ENCODE peak calls at places on chromosomes 7 and 10, in five cellular contexts. One of them, this sample, is unnamed.

GRCh38 chr7:70353310-70353947 is 755.2 kb downstream of the AUTS2 start:
- DNase-seq in Peyer's patch: no peak
- DNase-seq in IMR-90: no peak
- DNase-seq in breast epithelium: no peak
- DNase-seq in H1: no peak
- DNase-seq in this sample: no peak

GRCh38 chr7:107035446-107035845 is 9.1 kb upstream of the PRKAR2B start:
- DNase-seq in Peyer's patch: no peak
- DNase-seq in IMR-90: peak; percentile 95
- DNase-seq in breast epithelium: no peak
- DNase-seq in H1: no peak
- DNase-seq in this sample: peak; percentile 85

GRCh38 chr7:463362-464176 is 56.1 kb downstream of the PDGFA start:
- DNase-seq in Peyer's patch: peak; percentile 32
- DNase-seq in IMR-90: no peak
- DNase-seq in breast epithelium: no peak
- DNase-seq in H1: no peak
- DNase-seq in this sample: no peak

GRCh38 chr10:119349937-119350513 is 142.7 kb downstream of the GRK5 start:
- DNase-seq in Peyer's patch: peak; percentile 19
- DNase-seq in IMR-90: no peak
- DNase-seq in breast epithelium: no peak
- DNase-seq in H1: no peak
- DNase-seq in this sample: no peak

GRCh38 chr7:66007232-66007631 is 25.2 kb upstream of the GUSB start:
- DNase-seq in Peyer's patch: no peak
- DNase-seq in IMR-90: no peak
- DNase-seq in breast epithelium: no peak
- DNase-seq in H1: no peak
- DNase-seq in this sample: no peak

GRCh38 chr10:17144757-17145156 is 15.1 kb upstream of the CUBN start:
- DNase-seq in Peyer's patch: no peak
- DNase-seq in IMR-90: peak; percentile 55
- DNase-seq in breast epithelium: no peak
- DNase-seq in H1: no peak
- DNase-seq in this sample: no peak

GRCh38 chr7:55532150-55532917 is 40.0 kb downstream of the VOPP1 start:
- DNase-seq in Peyer's patch: no peak
- DNase-seq in IMR-90: no peak
- DNase-seq in breast epithelium: no peak
- DNase-seq in H1: no peak
- DNase-seq in this sample: no peak

GRCh38 chr7:139797607-139798006 is 19.8 kb upstream of the HIPK2 start:
- DNase-seq in Peyer's patch: no peak
- DNase-seq in IMR-90: peak; percentile 26
- DNase-seq in breast epithelium: no peak
- DNase-seq in H1: no peak
- DNase-seq in this sample: no peak

GRCh38 chr10:58577394-58577793 is 64.7 kb downstream of the BICC1 start:
- DNase-seq in Peyer's patch: no peak
- DNase-seq in IMR-90: peak; percentile 80
- DNase-seq in breast epithelium: no peak
- DNase-seq in H1: no peak
- DNase-seq in this sample: no peak

GRCh38 chr7:63054191-63054661 is 944.4 kb upstream of the ZNF722 start:
- DNase-seq in Peyer's patch: no peak
- DNase-seq in IMR-90: no peak
- DNase-seq in breast epithelium: no peak
- DNase-seq in H1: no peak
- DNase-seq in this sample: no peak
- H3K4me3 ChIP-seq in Peyer's patch: no peak overlapping the region
- H3K4me3 ChIP-seq in IMR-90: no peak overlapping the region
- H3K4me3 ChIP-seq in breast epithelium: no peak overlapping the region
- H3K4me3 ChIP-seq in H1: no peak overlapping the region
- H3K4me3 ChIP-seq in this sample: no peak overlapping the region

DNA sequence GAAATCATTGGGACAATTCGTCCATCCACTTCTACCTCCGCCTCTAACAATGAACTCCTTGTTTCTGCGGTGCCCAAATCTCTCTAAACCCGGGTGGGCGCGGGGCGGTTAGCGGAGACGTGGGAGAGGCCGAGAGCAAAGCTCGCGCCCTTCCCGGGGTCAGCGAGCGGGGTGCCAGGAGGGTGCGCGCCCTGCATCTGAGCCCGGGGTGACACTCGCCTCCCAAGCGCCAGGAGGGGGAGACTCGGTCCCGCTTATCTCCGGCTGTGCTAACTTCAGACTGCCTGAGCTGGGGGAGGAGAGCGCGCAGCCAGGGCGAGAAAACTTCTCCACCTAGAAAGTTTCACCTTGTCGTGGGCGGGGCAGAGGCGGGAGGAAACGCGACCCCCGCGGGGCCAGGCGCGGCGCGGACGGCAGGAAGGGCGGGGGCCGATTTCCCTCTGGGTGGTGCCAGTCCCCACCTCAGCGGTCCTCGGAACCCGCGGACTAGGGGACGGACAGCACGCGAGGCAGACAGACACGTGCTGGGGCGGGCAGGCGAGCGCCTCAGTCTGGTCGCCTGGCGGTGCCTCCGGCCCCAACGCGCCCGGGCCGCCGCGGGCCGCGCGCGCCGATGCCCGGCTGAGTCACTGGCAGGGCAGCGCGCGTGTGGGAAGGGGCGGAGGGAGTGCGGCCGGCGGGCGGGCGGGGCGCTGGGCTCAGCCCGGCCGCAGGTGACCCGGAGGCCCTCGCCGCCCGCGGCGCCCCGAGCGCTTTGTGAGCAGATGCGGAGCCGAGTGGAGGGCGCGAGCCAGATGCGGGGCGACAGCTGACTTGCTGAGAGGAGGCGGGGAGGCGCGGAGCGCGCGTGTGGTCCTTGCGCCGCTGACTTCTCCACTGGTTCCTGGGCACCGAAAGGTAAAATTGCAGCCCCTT is at the start of gene MET:
- DNase-seq in Peyer's patch: peak; percentile 90
- DNase-seq in IMR-90: peak; percentile 72
- DNase-seq in breast epithelium: peak; percentile 73
- DNase-seq in H1: no peak
- DNase-seq in this sample: peak; percentile 96
- TF ChIP-seq CTCF in Peyer's patch: peak; percentile 73
- TF ChIP-seq CTCF in IMR-90: peak; percentile 68
- TF ChIP-seq CTCF in breast epithelium: no peak
- TF ChIP-seq CTCF in H1: peak; percentile 66
- TF ChIP-seq CTCF in this sample: peak; percentile 56

DNA sequence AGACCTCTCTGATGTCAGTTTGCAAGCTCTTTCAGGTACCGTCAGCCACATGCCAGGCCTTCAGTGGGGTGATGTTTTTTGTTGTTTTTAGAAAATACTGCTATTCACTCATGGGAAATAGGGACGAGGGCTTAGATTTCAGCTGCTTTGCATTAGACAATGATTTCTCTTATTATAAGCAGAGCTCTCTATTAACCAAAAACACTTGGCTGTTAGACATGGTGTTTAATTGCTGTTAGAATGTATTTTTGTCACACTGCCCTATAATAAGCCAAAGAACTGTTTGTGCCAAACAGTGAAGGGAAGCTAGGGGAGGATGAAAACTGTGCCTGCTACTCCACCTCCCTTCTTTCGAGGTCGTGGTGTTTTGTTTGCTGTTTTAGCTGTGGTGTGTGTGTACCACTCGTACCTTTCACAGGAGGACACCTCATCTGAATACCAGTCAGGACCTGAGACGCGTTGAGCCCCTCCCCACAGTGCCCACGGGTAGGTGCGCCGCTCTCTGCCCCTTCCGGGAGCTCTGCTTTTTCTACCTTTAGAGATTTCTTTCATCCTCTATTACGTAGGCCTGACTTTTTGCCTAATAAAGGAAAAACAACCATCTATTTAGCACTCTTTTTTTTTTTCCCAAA is 57.9 kb downstream of the CUX1 start:
- DNase-seq in Peyer's patch: no peak
- DNase-seq in IMR-90: no peak
- DNase-seq in breast epithelium: no peak
- DNase-seq in H1: no peak
- DNase-seq in this sample: no peak
- H3K4me3 ChIP-seq in Peyer's patch: no peak overlapping the region
- H3K4me3 ChIP-seq in IMR-90: no peak overlapping the region
- H3K4me3 ChIP-seq in breast epithelium: no peak overlapping the region
- H3K4me3 ChIP-seq in H1: no peak overlapping the region
- H3K4me3 ChIP-seq in this sample: no peak overlapping the region

GRCh38 chr10:101905241-101905640 is 61.6 kb upstream of the KCNIP2 start:
- DNase-seq in Peyer's patch: no peak
- DNase-seq in IMR-90: no peak
- DNase-seq in breast epithelium: no peak
- DNase-seq in H1: no peak
- DNase-seq in this sample: no peak

GRCh38 chr10:101902032-101902799 is 58.6 kb upstream of the KCNIP2 start:
- DNase-seq in Peyer's patch: no peak
- DNase-seq in IMR-90: no peak
- DNase-seq in breast epithelium: no peak
- DNase-seq in H1: no peak
- DNase-seq in this sample: no peak

GRCh38 chr10:101903827-101904520 is 60.4 kb upstream of the KCNIP2 start:
- DNase-seq in Peyer's patch: no peak
- DNase-seq in IMR-90: peak; percentile 21
- DNase-seq in breast epithelium: no peak
- DNase-seq in H1: no peak
- DNase-seq in this sample: no peak

GRCh38 chr10:101897633-101898032 is 54.0 kb upstream of the KCNIP2 start:
- DNase-seq in Peyer's patch: no peak
- DNase-seq in IMR-90: peak; percentile 75
- DNase-seq in breast epithelium: peak; percentile 54
- DNase-seq in H1: no peak
- DNase-seq in this sample: no peak

GRCh38 chr10:101901340-101901739 is 57.7 kb upstream of the KCNIP2 start:
- DNase-seq in Peyer's patch: no peak
- DNase-seq in IMR-90: no peak
- DNase-seq in breast epithelium: no peak
- DNase-seq in H1: no peak
- DNase-seq in this sample: no peak
- TF ChIP-seq CTCF in Peyer's patch: no peak
- TF ChIP-seq CTCF in IMR-90: no peak
- TF ChIP-seq CTCF in breast epithelium: no peak
- TF ChIP-seq CTCF in H1: peak; percentile 22
- TF ChIP-seq CTCF in this sample: no peak

GRCh38 chr10:124741922-124742417 is 2.2 kb downstream of the FAM53B start:
- DNase-seq in Peyer's patch: no peak
- DNase-seq in IMR-90: no peak
- DNase-seq in breast epithelium: no peak
- DNase-seq in H1: no peak
- DNase-seq in this sample: no peak
- H3K4me3 ChIP-seq in Peyer's patch: peak overlapping the region; percentile 80
- H3K4me3 ChIP-seq in IMR-90: no peak overlapping the region
- H3K4me3 ChIP-seq in breast epithelium: peak overlapping the region; percentile 86
- H3K4me3 ChIP-seq in H1: peak overlapping the region; percentile 78
- H3K4me3 ChIP-seq in this sample: no peak overlapping the region

DNA sequence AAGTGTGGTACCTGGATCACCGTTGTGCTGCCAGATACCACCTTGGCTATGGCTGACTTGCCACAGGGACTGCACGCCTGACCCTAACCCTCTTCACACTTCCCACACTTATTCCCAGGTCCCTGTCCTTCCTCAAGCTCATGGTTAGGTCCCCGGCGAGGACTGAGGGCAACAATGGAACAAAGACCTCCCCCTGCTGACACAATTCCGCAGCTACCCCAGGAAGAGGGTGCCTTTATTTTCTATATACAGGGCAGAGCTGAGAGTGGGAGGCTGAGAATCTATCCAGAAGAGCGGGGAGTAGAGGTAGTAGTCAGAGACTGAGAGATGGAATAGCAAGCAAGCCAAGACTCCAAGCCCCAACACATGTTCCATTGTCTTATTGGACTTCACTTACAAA is 118.1 kb upstream of the SEM1 start:
- DNase-seq in Peyer's patch: no peak
- DNase-seq in IMR-90: no peak
- DNase-seq in breast epithelium: no peak
- DNase-seq in H1: no peak
- DNase-seq in this sample: no peak
- TF ChIP-seq CTCF in Peyer's patch: no peak
- TF ChIP-seq CTCF in IMR-90: no peak
- TF ChIP-seq CTCF in breast epithelium: no peak
- TF ChIP-seq CTCF in H1: peak; percentile 19
- TF ChIP-seq CTCF in this sample: no peak

DNA sequence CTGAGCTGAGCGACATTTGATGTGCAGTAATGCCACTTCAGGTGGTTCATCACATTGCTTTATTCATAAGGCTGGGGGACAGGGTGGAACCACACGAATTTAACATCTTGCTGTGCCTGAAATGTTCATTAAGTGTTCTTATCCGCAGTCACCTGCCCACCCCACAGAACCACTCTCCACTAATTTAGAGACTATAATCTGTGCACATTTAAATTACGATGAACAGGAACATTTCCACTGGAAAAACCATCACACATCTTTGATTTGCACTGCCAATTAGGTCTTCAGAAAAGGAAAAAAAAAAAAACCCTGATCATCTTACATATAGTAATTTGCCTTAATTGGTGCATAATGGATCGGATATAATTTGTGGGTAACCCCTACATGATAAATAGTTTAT is 2.3 kb downstream of the CDCA7L start:
- DNase-seq in Peyer's patch: no peak
- DNase-seq in IMR-90: no peak
- DNase-seq in breast epithelium: no peak
- DNase-seq in H1: no peak
- DNase-seq in this sample: no peak
- H3K4me3 ChIP-seq in Peyer's patch: no peak overlapping the region
- H3K4me3 ChIP-seq in IMR-90: no peak overlapping the region
- H3K4me3 ChIP-seq in breast epithelium: no peak overlapping the region
- H3K4me3 ChIP-seq in H1: peak overlapping the region; percentile 83
- H3K4me3 ChIP-seq in this sample: no peak overlapping the region

DNA sequence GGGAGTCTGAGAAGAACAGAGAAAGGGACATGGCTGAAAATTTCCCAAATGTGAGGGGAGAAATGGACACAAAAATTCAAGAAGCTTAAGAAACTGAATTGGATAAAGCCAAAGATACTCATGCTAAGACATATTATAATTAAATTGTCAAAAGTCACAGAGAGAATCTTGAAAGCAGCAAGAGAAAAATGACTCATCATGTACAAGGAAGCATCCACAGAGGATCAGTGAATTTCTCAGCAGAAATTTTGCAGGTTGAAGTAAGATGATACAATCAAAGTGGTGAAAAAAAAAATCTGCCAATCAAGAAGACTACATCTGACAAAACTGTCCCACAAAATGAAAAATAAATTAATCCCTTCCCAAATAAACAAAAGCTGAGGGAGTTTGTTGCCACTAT is 56.8 kb downstream of the MPP7 start:
- DNase-seq in Peyer's patch: no peak
- DNase-seq in IMR-90: no peak
- DNase-seq in breast epithelium: no peak
- DNase-seq in H1: no peak
- DNase-seq in this sample: no peak
- TF ChIP-seq CTCF in Peyer's patch: no peak
- TF ChIP-seq CTCF in IMR-90: no peak
- TF ChIP-seq CTCF in breast epithelium: no peak
- TF ChIP-seq CTCF in H1: no peak
- TF ChIP-seq CTCF in this sample: no peak

This sample was measured in osteoblast.